ENCODE peak calls at places on chromosomes 2 and 18, in ten cellular contexts. Q is HL-60; C is CD4-positive, alpha-beta T cell; M is esophagus squamous epithelium; S is suprapubic skin; T is natural killer cell; D is A549; E is upper lobe of right lung; X is progenitor cell of endocrine pancreas; F is epithelial cell of proximal tubule. B is an unnamed sample.

GRCh38 chr2:38620282-38620977 is 17.7 kb upstream of the HNRNPLL start:
- DNase-seq in D (peak), Q (no peak), E (no peak), F (no peak), S (no peak), T (no peak), M (no peak), X (no peak), C (no peak), B (no peak)

GRCh38 chr2:23138686-23139085 is 246.3 kb upstream of the KLHL29 start:
- DNase-seq in M (no peak), E (no peak), S (no peak), C (no peak), T (no peak), F (peak), D (no peak), Q (no peak), X (no peak), B (no peak)

GRCh38 chr2:73886357-73886756 is 6.5 kb upstream of the ACTG2 start:
- DNase-seq in E (no peak), C (no peak), D (no peak), F (no peak), M (no peak), Q (no peak), S (no peak), X (no peak), T (no peak), B (no peak)

GRCh38 chr2:20421988-20422678 is 24.7 kb upstream of the RHOB start:
- DNase-seq in X (peak), C (no peak), Q (no peak), D (no peak), M (peak), F (no peak), T (no peak), E (peak), S (peak), B (no peak)

GRCh38 chr2:138767101-138767500 is 13.1 kb downstream of the NXPH2 start:
- DNase-seq in Q (no peak), E (no peak), X (no peak), D (no peak), T (no peak), F (no peak), M (no peak), S (no peak), C (no peak), B (no peak)

GRCh38 chr2:74250189-74250631 is 51.8 kb downstream of the MTHFD2 start:
- DNase-seq in Q (peak), F (no peak), M (no peak), C (peak), S (no peak), X (peak), T (peak), D (peak), E (peak), B (peak)

GRCh38 chr2:226625951-226626350 is 173.7 kb downstream of the IRS1 start:
- DNase-seq in X (no peak), E (no peak), D (no peak), Q (no peak), T (no peak), M (no peak), S (no peak), C (no peak), F (no peak), B (no peak)

GRCh38 chr2:72921088-72921851 is 4.0 kb downstream of the EMX1 start:
- DNase-seq in E (no peak), T (no peak), C (no peak), Q (no peak), D (no peak), F (no peak), S (no peak), X (no peak), M (no peak), B (no peak)

GRCh38 chr2:159617651-159618050 is 1.3 kb upstream of the BAZ2B start:
- DNase-seq in D (peak), S (no peak), Q (no peak), T (no peak), C (no peak), M (no peak), F (no peak), X (no peak), E (no peak), B (no peak)

GRCh38 chr2:15043336-15044058 is 411.0 kb downstream of the LRATD1 start:
- DNase-seq in X (no peak), M (no peak), F (no peak), E (no peak), D (no peak), S (no peak), T (no peak), C (no peak), Q (no peak), B (no peak)

GRCh38 chr2:230658877-230659652 is 53.6 kb upstream of the CAB39 start:
- DNase-seq in M (no peak), E (no peak), X (no peak), S (no peak), T (no peak), D (no peak), C (no peak), F (no peak), Q (no peak), B (no peak)

DNA sequence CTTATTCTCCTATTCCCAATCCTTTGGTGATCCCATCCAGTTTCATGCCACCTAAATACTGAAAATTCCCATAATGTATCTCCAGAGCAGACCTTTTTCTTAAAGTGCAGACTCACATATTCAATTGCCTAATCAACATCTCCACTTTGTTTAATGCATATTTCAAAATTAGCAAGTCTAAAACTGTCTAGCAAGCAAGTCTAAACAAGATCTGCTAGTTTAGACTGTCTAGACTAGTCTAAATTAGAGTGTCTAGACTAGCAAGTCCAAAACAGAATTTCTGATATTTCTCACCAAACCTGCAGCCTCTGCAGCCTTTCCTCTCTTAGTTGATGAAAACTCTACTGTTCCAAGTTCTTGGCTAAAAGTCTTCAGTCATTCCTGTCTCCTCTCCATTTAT is 44.6 kb downstream of the THUMPD2 start:
- DNase-seq in T (no peak), X (no peak), Q (no peak), C (no peak), F (no peak), D (no peak), M (no peak), S (no peak), E (no peak), B (no peak)
- TF ChIP-seq CTCF in T (no peak), X (no peak), Q (no peak), C (no peak), F (no peak), D (no peak), M (no peak), S (no peak), E (no peak), B (no peak)

DNA sequence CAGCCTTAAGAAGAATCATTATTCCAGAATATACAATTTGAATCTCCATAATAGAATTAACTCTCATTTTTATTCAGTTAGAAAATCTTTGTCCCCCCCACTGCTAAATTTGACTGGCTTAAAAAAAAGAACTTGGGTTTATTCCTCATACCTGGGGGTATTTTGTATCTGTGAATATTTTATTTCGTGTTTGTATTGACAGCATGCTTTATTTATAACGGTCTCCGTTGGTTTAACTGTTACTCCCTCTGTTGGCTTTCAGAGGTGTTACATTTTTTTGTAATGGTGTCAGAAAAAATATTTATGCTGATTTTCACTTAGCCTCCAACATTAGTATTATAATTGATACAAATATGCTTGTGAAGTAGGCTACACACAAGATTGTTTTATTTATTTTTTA is 109.1 kb downstream of the HAUS1 start:
- DNase-seq in M (no peak), F (no peak), E (no peak), X (no peak), C (no peak), D (peak), T (no peak), Q (no peak), S (no peak), B (no peak)
- TF ChIP-seq CTCF in M (peak), F (peak), E (peak), X (peak), C (peak), D (peak), T (peak), Q (peak), S (peak), B (peak)

GRCh38 chr2:241844831-241845578 is 13.7 kb downstream of the PDCD1 start:
- DNase-seq in X (no peak), Q (no peak), C (no peak), E (no peak), S (peak), M (no peak), T (no peak), F (no peak), D (no peak), B (no peak)

GRCh38 chr2:241843321-241844065 is 15.2 kb downstream of the PDCD1 start:
- DNase-seq in M (no peak), T (no peak), C (no peak), Q (no peak), S (peak), D (no peak), F (no peak), X (no peak), E (peak), B (no peak)

GRCh38 chr2:241842067-241842415 is 16.7 kb downstream of the PDCD1 start:
- DNase-seq in F (no peak), T (no peak), D (no peak), M (no peak), Q (no peak), C (no peak), X (no peak), E (no peak), S (peak), B (no peak)

GRCh38 chr2:241842620-241843211 is 16.0 kb downstream of the PDCD1 start:
- DNase-seq in F (no peak), C (no peak), X (no peak), T (peak), E (peak), M (no peak), Q (peak), D (no peak), S (peak), B (peak)

DNA sequence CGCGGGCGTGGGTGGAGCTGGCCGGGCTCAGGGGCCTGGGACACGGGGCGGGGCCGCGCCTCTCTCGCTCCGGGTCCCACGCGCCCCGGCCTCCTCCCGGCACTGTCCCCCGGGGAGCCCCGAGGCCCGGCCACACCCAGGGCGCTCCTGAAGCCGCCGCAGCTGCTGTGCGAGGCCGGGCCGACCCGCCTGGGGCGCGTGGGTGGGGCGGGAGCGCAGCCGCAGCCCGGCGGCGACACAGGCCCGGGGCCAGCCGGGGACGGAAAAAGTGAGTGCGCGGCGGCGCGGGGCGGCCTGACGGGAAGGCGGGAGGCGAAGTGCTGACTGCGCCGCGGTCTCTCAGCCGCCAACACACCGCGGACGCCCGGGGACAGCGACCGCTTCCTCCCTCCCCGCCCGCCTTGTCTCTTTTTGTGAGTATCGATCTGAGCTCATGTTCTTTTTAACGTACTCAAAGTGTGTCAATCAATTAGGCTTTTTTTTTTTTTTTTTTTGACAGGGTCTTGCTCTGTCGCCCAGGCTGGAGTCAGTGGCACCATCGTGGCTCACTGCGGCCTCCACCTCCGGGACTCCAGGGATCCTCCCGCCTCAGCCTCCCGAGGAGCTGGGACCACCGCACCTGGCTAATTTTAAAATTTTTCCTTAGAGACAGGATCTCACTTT is 14.5 kb downstream of the PDCD1 start:
- DNase-seq in T (peak), E (peak), X (peak), M (no peak), S (peak), D (peak), C (peak), F (no peak), Q (peak), B (peak)
- TF ChIP-seq CTCF in T (no peak), E (no peak), X (no peak), M (peak), S (peak), D (no peak), C (no peak), F (no peak), Q (no peak), B (no peak)

GRCh38 chr2:44245068-44245861 is 30.0 kb upstream of the SLC3A1 start:
- DNase-seq in T (no peak), D (peak), F (peak), X (no peak), E (no peak), Q (peak), S (no peak), C (no peak), M (no peak), B (no peak)

GRCh38 chr2:44242929-44243328 is 32.4 kb upstream of the SLC3A1 start:
- DNase-seq in T (no peak), C (no peak), Q (no peak), E (no peak), D (no peak), X (no peak), M (no peak), F (no peak), S (no peak), B (no peak)

GRCh38 chr2:44246840-44247369 is 28.4 kb upstream of the SLC3A1 start:
- DNase-seq in T (no peak), C (no peak), X (no peak), Q (peak), E (no peak), S (no peak), F (no peak), M (no peak), D (no peak), B (no peak)

GRCh38 chr2:44246436-44246835 is 28.8 kb upstream of the SLC3A1 start:
- DNase-seq in D (no peak), T (no peak), X (no peak), S (no peak), Q (peak), M (no peak), E (no peak), C (no peak), F (no peak), B (no peak)

GRCh38 chr2:44244135-44244871 is 31.0 kb upstream of the SLC3A1 start:
- DNase-seq in E (no peak), T (peak), X (no peak), D (peak), C (peak), Q (peak), S (peak), M (no peak), F (peak), B (no peak)
- TF ChIP-seq CTCF in E (peak), T (peak), X (peak), D (peak), C (peak), Q (no peak), S (peak), M (peak), F (peak), B (no peak)

DNA sequence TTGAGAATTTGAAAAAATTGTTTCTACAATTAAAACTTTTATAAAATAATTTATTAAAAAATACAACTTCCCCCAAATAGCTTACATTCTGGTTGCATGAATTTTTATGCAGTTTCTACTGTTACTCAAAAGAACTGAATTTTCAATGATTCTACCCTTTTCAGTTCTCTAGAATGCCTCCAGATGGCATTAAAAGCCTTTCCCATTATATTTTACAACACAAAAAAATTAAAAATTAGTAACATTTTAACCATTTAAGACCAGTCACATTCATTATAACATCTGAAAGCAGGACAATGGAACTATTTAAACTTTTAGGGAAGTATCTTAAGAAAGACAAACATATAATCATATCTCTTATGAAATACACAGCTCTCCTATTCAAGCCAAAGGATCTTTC is 236.0 kb upstream of the REV1 start:
- DNase-seq in T (no peak), E (no peak), Q (no peak), D (no peak), X (no peak), M (no peak), F (no peak), C (no peak), S (no peak), B (no peak)
- TF ChIP-seq CTCF in T (no peak), E (peak), Q (no peak), D (peak), X (peak), M (no peak), F (peak), C (no peak), S (no peak), B (no peak)